ENCODE peak calls at places on chromosomes 16 and 17, in seven cellular contexts. O, L, T, Y, N, W and F are unnamed samples.

GRCh38 chr16:84673203-84673535 is 24.9 kb downstream of the KLHL36 start:
- DNase-seq in T (no peak), Y (no peak), O (no peak), W (no peak), N (no peak), L (no peak), F (no peak)

GRCh38 chr16:51057969-51058337 is 93.1 kb downstream of the SALL1 start:
- DNase-seq in L (no peak), T (no peak), Y (peak; percentile 57), O (no peak), N (no peak), W (no peak), F (no peak)

GRCh38 chr16:67822511-67822910 is 15.8 kb downstream of the TSNAXIP1 start:
- DNase-seq in N (no peak), W (no peak), Y (no peak), T (no peak), O (no peak), L (no peak), F (no peak)

GRCh38 chr17:63945851-63946439 is 13.8 kb upstream of the CD79B start:
- DNase-seq in Y (peak; percentile 34), N (no peak), T (no peak), O (no peak), W (no peak), L (no peak), F (no peak)

GRCh38 chr16:48347980-48348379 is 37.2 kb downstream of the SIAH1 start:
- DNase-seq in L (no peak), T (no peak), N (peak; percentile 50), Y (no peak), O (no peak), W (no peak), F (no peak)

GRCh38 chr17:32732900-32733299 is 144.0 kb downstream of the MYO1D start:
- DNase-seq in Y (no peak), T (no peak), O (no peak), W (no peak), L (no peak), N (no peak), F (no peak)

GRCh38 chr17:48457080-48457836 is 27.2 kb upstream of the SKAP1 start:
- DNase-seq in W (no peak), T (peak; percentile 69), Y (peak; percentile 42), L (peak; percentile 54), O (peak; percentile 72), N (peak; percentile 72), F (peak; percentile 86)

GRCh38 chr16:85607331-85607765 is 5.8 kb upstream of the GSE1 start:
- DNase-seq in O (peak; percentile 57), W (no peak), Y (no peak), L (no peak), T (no peak), N (peak; percentile 68), F (peak; percentile 95)

GRCh38 chr17:36182176-36183000 is 6.0 kb upstream of the TBC1D3B start:
- DNase-seq in N (no peak), L (no peak), Y (no peak), W (no peak), O (no peak), T (no peak), F (peak; percentile 83)

GRCh38 chr16:2040031-2040430 is 7.6 kb downstream of the NTHL1 start:
- DNase-seq in L (no peak), W (no peak), Y (no peak), T (no peak), O (no peak), N (no peak), F (no peak)

GRCh38 chr17:48052956-48053757 is 5.0 kb downstream of the NFE2L1 start:
- DNase-seq in N (peak; percentile 80), L (no peak), Y (peak; percentile 77), T (no peak), W (no peak), O (peak; percentile 32), F (peak; percentile 14)

GRCh38 chr16:19809121-19809635 is 75.5 kb downstream of the GPRC5B start:
- DNase-seq in T (no peak), L (no peak), O (no peak), W (no peak), Y (no peak), N (no peak), F (no peak)

GRCh38 chr16:83912152-83912948 is 13.4 kb downstream of the MLYCD start:
- DNase-seq in L (no peak), O (no peak), T (no peak), Y (no peak), W (no peak), N (no peak), F (no peak)

GRCh38 chr17:67606896-67607604 is 110.7 kb upstream of the NOL11 start:
- DNase-seq in W (no peak), N (peak; percentile 65), L (no peak), Y (no peak), T (no peak), O (no peak), F (peak; percentile 32)

GRCh38 chr17:17710728-17711541 is 29.7 kb downstream of the RAI1 start:
- DNase-seq in N (peak; percentile 52), T (peak; percentile 99), W (no peak), L (peak; percentile 72), Y (peak; percentile 94), O (no peak), F (peak; percentile 92)

GRCh38 chr16:72824761-72825160 is 223.2 kb downstream of the ZFHX3 start:
- DNase-seq in N (no peak), O (no peak), W (no peak), L (no peak), T (no peak), Y (no peak), F (no peak)

GRCh38 chr17:45430738-45431530 is 1.7 kb downstream of the ARHGAP27 start:
- DNase-seq in O (no peak), N (no peak), Y (no peak), L (no peak), T (no peak), W (no peak), F (peak; percentile 86)

GRCh38 chr17:40472733-40473452 is 28.5 kb downstream of the TNS4 start:
- DNase-seq in O (no peak), T (no peak), L (no peak), Y (no peak), W (no peak), N (no peak), F (no peak)

GRCh38 chr16:67968440-67969285 is at the start of gene SLC12A4:
- DNase-seq in L (peak; percentile 19), W (no peak), Y (peak; percentile 86), O (peak; percentile 98), N (peak; percentile 99), T (peak; percentile 84), F (peak; percentile 92)

GRCh38 chr17:27585153-27585681 is 45.8 kb upstream of the LGALS9 start:
- DNase-seq in L (no peak), O (no peak), T (no peak), Y (no peak), N (no peak), W (no peak), F (no peak)

GRCh38 chr17:44801880-44802279 is 28.2 kb downstream of the GJC1 start:
- DNase-seq in W (no peak), O (no peak), L (no peak), T (no peak), N (no peak), Y (no peak), F (no peak)

GRCh38 chr17:78966906-78967600 is 12.7 kb downstream of the LGALS3BP start:
- DNase-seq in W (no peak), Y (no peak), O (no peak), L (no peak), T (no peak), N (no peak), F (no peak)

DNA sequence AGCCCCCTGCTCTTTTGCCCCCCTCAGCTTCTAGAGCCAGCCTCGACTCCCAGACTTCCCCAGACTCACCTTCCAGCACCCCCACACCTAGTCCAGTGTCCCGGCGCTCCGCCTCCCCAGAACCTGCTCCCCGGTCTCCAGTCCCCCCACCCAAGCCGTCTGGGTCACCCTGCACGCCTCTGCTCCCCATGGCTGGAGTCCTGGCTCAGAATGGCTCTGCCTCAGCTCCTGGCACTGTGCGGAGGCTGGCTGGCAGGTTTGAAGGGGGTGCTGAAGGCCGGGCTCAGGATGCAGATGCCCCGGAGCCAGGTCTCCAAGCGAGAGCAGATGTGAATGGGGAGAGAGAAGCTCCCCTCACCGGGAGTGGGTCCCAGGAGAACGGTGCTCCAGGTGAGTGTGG is 2.2 kb downstream of the ARHGEF15 start:
- DNase-seq in L (no peak), Y (no peak), T (no peak), W (no peak), N (no peak), O (no peak), F (no peak)
- H3K4me3 ChIP-seq in L (no peak overlapping the region), Y (no peak overlapping the region), T (no peak overlapping the region), W (no peak overlapping the region), N (no peak overlapping the region), O (no peak overlapping the region), F (no peak overlapping the region)

DNA sequence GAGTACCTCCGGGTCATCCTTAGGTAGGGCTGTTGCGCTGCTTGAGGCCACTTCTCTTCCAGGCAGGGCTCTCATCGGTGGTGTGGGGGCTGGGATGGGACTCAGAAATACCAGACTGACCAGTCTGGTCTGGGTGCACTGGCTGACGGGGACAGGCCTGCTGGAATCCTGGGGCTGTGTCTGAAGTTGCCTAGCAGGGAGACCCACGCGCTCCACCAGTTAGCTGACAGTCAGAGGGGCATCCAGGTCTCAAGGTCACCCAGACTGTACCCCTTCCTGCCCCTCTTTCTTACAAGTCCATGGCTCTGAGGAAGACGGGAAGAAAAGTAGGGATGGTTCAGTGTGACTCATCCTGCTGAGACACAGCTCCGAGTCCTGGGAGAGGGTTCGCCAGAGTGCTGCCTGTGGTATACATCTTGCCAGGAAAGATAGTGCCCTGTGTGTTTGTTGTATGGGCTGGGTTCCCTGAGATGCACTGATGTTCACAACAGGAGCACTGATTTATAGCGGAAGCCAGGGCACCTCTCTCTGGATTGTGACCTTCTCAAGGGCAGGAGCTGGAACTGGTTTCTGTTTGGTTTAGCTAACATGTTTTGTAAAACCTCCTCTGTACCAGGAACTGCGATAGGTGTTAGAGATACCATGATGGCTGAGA is 97.7 kb downstream of the OR1D5 start:
- DNase-seq in Y (no peak), O (no peak), N (peak; percentile 72), W (no peak), T (peak; percentile 90), L (peak; percentile 38), F (no peak)
- H3K4me2 ChIP-seq in Y (no peak overlapping the region), O (no peak overlapping the region), N (peak overlapping the region; percentile 59), W (no peak overlapping the region), T (peak overlapping the region; percentile 72), L (peak overlapping the region; percentile 76), F (no peak overlapping the region)

DNA sequence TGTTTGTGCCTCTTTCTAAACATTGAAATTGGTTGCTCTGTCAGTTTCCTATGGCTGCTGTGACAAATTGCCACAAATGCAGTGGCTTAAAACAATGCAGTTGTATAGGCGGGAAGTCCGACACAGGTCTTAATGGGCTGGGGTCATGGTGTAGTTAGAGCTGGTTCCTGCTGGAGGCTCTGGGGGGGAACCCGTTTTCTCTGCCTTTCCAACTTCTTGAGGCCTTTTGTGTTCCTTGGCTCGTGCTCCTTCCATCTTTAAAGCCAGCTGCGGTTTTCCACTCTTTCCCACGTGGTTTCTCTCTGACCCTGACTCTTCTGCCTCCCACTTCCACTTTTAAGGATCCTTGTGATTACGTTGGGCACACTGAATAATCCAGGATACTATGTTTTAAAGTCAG is 12.5 kb downstream of the EPN2 start:
- DNase-seq in W (no peak), Y (no peak), T (no peak), N (no peak), L (no peak), O (no peak), F (no peak)
- TF ChIP-seq REST in W (no peak), Y (no peak), T (no peak), N (no peak), L (no peak), O (no peak), F (no peak)

DNA sequence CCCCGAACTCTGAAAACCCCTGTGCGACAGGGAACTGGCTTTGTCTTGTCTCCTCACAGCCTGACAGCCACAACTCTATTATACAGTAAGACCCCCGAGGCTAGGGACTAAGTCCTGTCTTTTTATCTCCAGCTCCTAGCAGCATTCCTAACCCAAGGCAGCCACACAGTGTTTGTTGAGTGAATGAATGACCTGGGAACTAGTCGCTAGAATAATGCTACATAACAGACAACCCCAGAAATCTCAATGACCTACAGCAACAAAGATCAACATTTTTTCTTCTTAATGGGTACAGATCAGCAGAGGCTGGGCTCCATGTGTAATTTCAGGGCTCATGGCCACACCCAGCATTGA is 71.4 kb upstream of the TNRC6C start:
- DNase-seq in T (no peak), O (no peak), N (no peak), Y (no peak), L (no peak), W (no peak), F (no peak)
- H3K4me3 ChIP-seq in T (peak overlapping the region; percentile 49), O (no peak overlapping the region), N (no peak overlapping the region), Y (peak overlapping the region; percentile 52), L (no peak overlapping the region), W (no peak overlapping the region), F (peak overlapping the region; percentile 72)